ENCODE peak calls at places on chromosomes 3 and 15, in six cellular contexts. One of them, this sample, is unnamed.

GRCh38 chr3:153055779-153056178 is 106.2 kb upstream of the RAP2B start:
- DNase-seq in HCT116: no peak
- DNase-seq in fibroblast of the aortic adventitia: no peak
- DNase-seq in CD8-positive, alpha-beta T cell: no peak
- DNase-seq in body of pancreas: no peak
- DNase-seq in neural progenitor cell: no peak
- DNase-seq in this sample: no peak

GRCh38 chr3:82087958-82088357 is 326.5 kb upstream of the GBE1 start:
- DNase-seq in fibroblast of the aortic adventitia: peak; percentile 82
- DNase-seq in HCT116: no peak
- DNase-seq in body of pancreas: no peak
- DNase-seq in CD8-positive, alpha-beta T cell: no peak
- DNase-seq in neural progenitor cell: no peak
- DNase-seq in this sample: no peak

GRCh38 chr15:62456011-62456920 is 291.2 kb upstream of the C2CD4B start:
- DNase-seq in HCT116: no peak
- DNase-seq in fibroblast of the aortic adventitia: no peak
- DNase-seq in CD8-positive, alpha-beta T cell: no peak
- DNase-seq in body of pancreas: no peak
- DNase-seq in neural progenitor cell: no peak
- DNase-seq in this sample: no peak

GRCh38 chr15:64775551-64776401 is at the start of gene RBPMS2:
- DNase-seq in neural progenitor cell: peak; percentile 73
- DNase-seq in body of pancreas: peak; percentile 25
- DNase-seq in CD8-positive, alpha-beta T cell: no peak
- DNase-seq in HCT116: no peak
- DNase-seq in fibroblast of the aortic adventitia: no peak
- DNase-seq in this sample: peak; percentile 95

GRCh38 chr3:32591960-32592462 is 21.4 kb upstream of the DYNC1LI1 start:
- DNase-seq in body of pancreas: no peak
- DNase-seq in HCT116: no peak
- DNase-seq in neural progenitor cell: peak; percentile 44
- DNase-seq in CD8-positive, alpha-beta T cell: no peak
- DNase-seq in fibroblast of the aortic adventitia: no peak
- DNase-seq in this sample: no peak

GRCh38 chr3:72892870-72893269 is 5.0 kb downstream of the GXYLT2 start:
- DNase-seq in CD8-positive, alpha-beta T cell: no peak
- DNase-seq in neural progenitor cell: peak; percentile 58
- DNase-seq in HCT116: no peak
- DNase-seq in fibroblast of the aortic adventitia: peak; percentile 18
- DNase-seq in body of pancreas: no peak
- DNase-seq in this sample: peak; percentile 86

GRCh38 chr15:60219841-60220240 is 177.9 kb downstream of the ANXA2 start:
- DNase-seq in HCT116: no peak
- DNase-seq in body of pancreas: no peak
- DNase-seq in CD8-positive, alpha-beta T cell: no peak
- DNase-seq in fibroblast of the aortic adventitia: no peak
- DNase-seq in neural progenitor cell: no peak
- DNase-seq in this sample: no peak

GRCh38 chr15:81434882-81435281 is 60.9 kb upstream of the TMC3 start:
- DNase-seq in body of pancreas: no peak
- DNase-seq in neural progenitor cell: no peak
- DNase-seq in HCT116: no peak
- DNase-seq in fibroblast of the aortic adventitia: no peak
- DNase-seq in CD8-positive, alpha-beta T cell: no peak
- DNase-seq in this sample: no peak

GRCh38 chr3:52175416-52176187 is 21.4 kb upstream of the POC1A start:
- DNase-seq in neural progenitor cell: no peak
- DNase-seq in body of pancreas: no peak
- DNase-seq in fibroblast of the aortic adventitia: no peak
- DNase-seq in CD8-positive, alpha-beta T cell: no peak
- DNase-seq in HCT116: no peak
- DNase-seq in this sample: no peak

GRCh38 chr3:98002717-98003116 is 30.5 kb upstream of the RIOX2 start:
- DNase-seq in fibroblast of the aortic adventitia: no peak
- DNase-seq in neural progenitor cell: no peak
- DNase-seq in CD8-positive, alpha-beta T cell: no peak
- DNase-seq in body of pancreas: no peak
- DNase-seq in HCT116: no peak
- DNase-seq in this sample: no peak

GRCh38 chr15:61131598-61131954 is 97.5 kb downstream of the RORA start:
- DNase-seq in HCT116: no peak
- DNase-seq in neural progenitor cell: no peak
- DNase-seq in body of pancreas: no peak
- DNase-seq in CD8-positive, alpha-beta T cell: no peak
- DNase-seq in fibroblast of the aortic adventitia: no peak
- DNase-seq in this sample: no peak

GRCh38 chr3:70400194-70400593 is 87.8 kb upstream of the MDFIC2 start:
- DNase-seq in fibroblast of the aortic adventitia: no peak
- DNase-seq in neural progenitor cell: no peak
- DNase-seq in body of pancreas: no peak
- DNase-seq in CD8-positive, alpha-beta T cell: no peak
- DNase-seq in HCT116: no peak
- DNase-seq in this sample: no peak

GRCh38 chr15:76492538-76492937 is 156.0 kb downstream of the ISL2 start:
- DNase-seq in neural progenitor cell: no peak
- DNase-seq in fibroblast of the aortic adventitia: no peak
- DNase-seq in CD8-positive, alpha-beta T cell: no peak
- DNase-seq in HCT116: no peak
- DNase-seq in body of pancreas: no peak
- DNase-seq in this sample: no peak

GRCh38 chr3:128576290-128576689 is 74.3 kb downstream of the RPN1 start:
- DNase-seq in body of pancreas: no peak
- DNase-seq in fibroblast of the aortic adventitia: no peak
- DNase-seq in neural progenitor cell: no peak
- DNase-seq in CD8-positive, alpha-beta T cell: no peak
- DNase-seq in HCT116: no peak
- DNase-seq in this sample: no peak

GRCh38 chr15:76073554-76073953 is 13.8 kb downstream of the TMEM266 start:
- DNase-seq in body of pancreas: no peak
- DNase-seq in CD8-positive, alpha-beta T cell: no peak
- DNase-seq in neural progenitor cell: no peak
- DNase-seq in fibroblast of the aortic adventitia: no peak
- DNase-seq in HCT116: no peak
- DNase-seq in this sample: no peak

GRCh38 chr3:139794469-139795265 is 116.9 kb upstream of the NMNAT3 start:
- DNase-seq in HCT116: no peak
- DNase-seq in body of pancreas: no peak
- DNase-seq in neural progenitor cell: no peak
- DNase-seq in CD8-positive, alpha-beta T cell: no peak
- DNase-seq in fibroblast of the aortic adventitia: no peak
- DNase-seq in this sample: no peak

GRCh38 chr3:31412832-31413231 is 119.9 kb upstream of the STT3B start:
- DNase-seq in neural progenitor cell: no peak
- DNase-seq in HCT116: no peak
- DNase-seq in fibroblast of the aortic adventitia: no peak
- DNase-seq in CD8-positive, alpha-beta T cell: no peak
- DNase-seq in body of pancreas: no peak
- DNase-seq in this sample: no peak

GRCh38 chr15:56598991-56599390 is 134.1 kb upstream of the MNS1 start:
- DNase-seq in body of pancreas: no peak
- DNase-seq in neural progenitor cell: no peak
- DNase-seq in fibroblast of the aortic adventitia: peak; percentile 45
- DNase-seq in HCT116: no peak
- DNase-seq in CD8-positive, alpha-beta T cell: no peak
- DNase-seq in this sample: no peak

GRCh38 chr3:185312006-185312405 is 50.9 kb upstream of the MAP3K13 start:
- DNase-seq in HCT116: no peak
- DNase-seq in neural progenitor cell: no peak
- DNase-seq in fibroblast of the aortic adventitia: no peak
- DNase-seq in CD8-positive, alpha-beta T cell: no peak
- DNase-seq in body of pancreas: peak; percentile 21
- DNase-seq in this sample: no peak

GRCh38 chr3:142875583-142876207 is 13.2 kb downstream of the PCOLCE2 start:
- DNase-seq in HCT116: no peak
- DNase-seq in fibroblast of the aortic adventitia: no peak
- DNase-seq in neural progenitor cell: no peak
- DNase-seq in CD8-positive, alpha-beta T cell: no peak
- DNase-seq in body of pancreas: no peak
- DNase-seq in this sample: no peak

GRCh38 chr3:142873569-142873968 is 15.3 kb downstream of the PCOLCE2 start:
- DNase-seq in CD8-positive, alpha-beta T cell: no peak
- DNase-seq in neural progenitor cell: no peak
- DNase-seq in fibroblast of the aortic adventitia: no peak
- DNase-seq in body of pancreas: no peak
- DNase-seq in HCT116: no peak
- DNase-seq in this sample: no peak

GRCh38 chr3:142878901-142879300 is 10.0 kb downstream of the PCOLCE2 start:
- DNase-seq in neural progenitor cell: no peak
- DNase-seq in fibroblast of the aortic adventitia: no peak
- DNase-seq in CD8-positive, alpha-beta T cell: no peak
- DNase-seq in body of pancreas: no peak
- DNase-seq in HCT116: no peak
- DNase-seq in this sample: no peak

GRCh38 chr3:142875099-142875498 is 13.8 kb downstream of the PCOLCE2 start:
- DNase-seq in body of pancreas: no peak
- DNase-seq in CD8-positive, alpha-beta T cell: no peak
- DNase-seq in fibroblast of the aortic adventitia: no peak
- DNase-seq in neural progenitor cell: no peak
- DNase-seq in HCT116: no peak
- DNase-seq in this sample: no peak

GRCh38 chr3:142876417-142876816 is 12.5 kb downstream of the PCOLCE2 start:
- DNase-seq in CD8-positive, alpha-beta T cell: no peak
- DNase-seq in fibroblast of the aortic adventitia: no peak
- DNase-seq in neural progenitor cell: no peak
- DNase-seq in body of pancreas: no peak
- DNase-seq in HCT116: no peak
- DNase-seq in this sample: no peak
- H3K4me3 ChIP-seq in CD8-positive, alpha-beta T cell: no peak overlapping the region
- H3K4me3 ChIP-seq in fibroblast of the aortic adventitia: no peak overlapping the region
- H3K4me3 ChIP-seq in neural progenitor cell: no peak overlapping the region
- H3K4me3 ChIP-seq in body of pancreas: no peak overlapping the region
- H3K4me3 ChIP-seq in HCT116: no peak overlapping the region
- H3K4me3 ChIP-seq in this sample: no peak overlapping the region

DNA sequence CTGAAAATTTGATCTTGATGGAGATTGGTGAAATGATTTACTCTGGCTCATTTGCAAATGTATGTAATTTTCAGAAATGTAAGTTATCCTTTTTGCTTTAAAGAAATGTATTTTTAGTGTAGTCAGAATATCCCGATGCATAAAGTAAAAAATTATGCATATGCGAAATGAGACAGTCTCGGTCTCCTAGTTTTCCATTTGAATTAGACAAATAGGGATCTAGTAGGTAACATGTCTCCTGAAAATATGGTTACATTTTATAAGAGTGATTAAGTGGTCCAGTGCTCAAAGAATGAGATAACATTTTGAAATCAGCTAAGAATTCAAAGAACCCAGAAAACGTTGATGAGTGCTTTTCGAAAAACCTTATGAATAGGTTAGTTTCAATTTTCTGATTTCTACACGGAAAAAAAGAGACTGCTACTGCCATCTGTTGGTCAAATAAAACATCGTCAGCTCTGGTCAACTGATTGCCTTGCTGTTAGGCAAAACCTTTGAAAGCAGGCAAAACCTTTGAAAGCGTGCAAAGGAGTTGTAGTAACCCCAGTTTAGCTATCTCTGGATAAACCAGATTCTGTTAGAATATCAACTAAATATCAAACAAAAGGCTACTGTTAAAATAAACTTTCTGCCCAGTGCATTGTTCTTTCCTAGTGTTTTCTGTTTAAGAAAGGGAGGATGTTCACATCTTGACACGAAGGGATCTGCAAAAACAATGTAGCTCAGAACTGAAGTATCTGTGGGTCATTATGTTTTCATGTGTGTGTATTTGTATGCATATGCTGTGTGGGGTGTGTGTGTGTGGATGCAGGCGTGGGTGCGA is 59.3 kb upstream of the CHMP2B start:
- DNase-seq in HCT116: peak; percentile 46
- DNase-seq in neural progenitor cell: peak; percentile 60
- DNase-seq in fibroblast of the aortic adventitia: peak; percentile 77
- DNase-seq in CD8-positive, alpha-beta T cell: no peak
- DNase-seq in body of pancreas: peak; percentile 43
- DNase-seq in this sample: peak; percentile 1
- H3K4me3 ChIP-seq in HCT116: peak overlapping the region; percentile 38
- H3K4me3 ChIP-seq in neural progenitor cell: no peak overlapping the region
- H3K4me3 ChIP-seq in fibroblast of the aortic adventitia: peak overlapping the region; percentile 59
- H3K4me3 ChIP-seq in CD8-positive, alpha-beta T cell: no peak overlapping the region
- H3K4me3 ChIP-seq in body of pancreas: no peak overlapping the region
- H3K4me3 ChIP-seq in this sample: no peak overlapping the region

GRCh38 chr3:99635348-99635747 is 3.0 kb upstream of the COL8A1 start:
- DNase-seq in body of pancreas: no peak
- DNase-seq in CD8-positive, alpha-beta T cell: no peak
- DNase-seq in HCT116: no peak
- DNase-seq in fibroblast of the aortic adventitia: no peak
- DNase-seq in neural progenitor cell: no peak
- DNase-seq in this sample: no peak

GRCh38 chr3:99637381-99638111 is 848 bp upstream of the COL8A1 start:
- DNase-seq in neural progenitor cell: peak; percentile 59
- DNase-seq in CD8-positive, alpha-beta T cell: no peak
- DNase-seq in body of pancreas: no peak
- DNase-seq in HCT116: no peak
- DNase-seq in fibroblast of the aortic adventitia: peak; percentile 72
- DNase-seq in this sample: peak; percentile 30

GRCh38 chr3:99634881-99635280 is 3.5 kb upstream of the COL8A1 start:
- DNase-seq in neural progenitor cell: no peak
- DNase-seq in HCT116: no peak
- DNase-seq in fibroblast of the aortic adventitia: no peak
- DNase-seq in body of pancreas: no peak
- DNase-seq in CD8-positive, alpha-beta T cell: no peak
- DNase-seq in this sample: no peak

GRCh38 chr3:99638244-99638948 is at the start of gene COL8A1:
- DNase-seq in HCT116: no peak
- DNase-seq in body of pancreas: peak; percentile 20
- DNase-seq in neural progenitor cell: peak; percentile 57
- DNase-seq in fibroblast of the aortic adventitia: peak; percentile 56
- DNase-seq in CD8-positive, alpha-beta T cell: no peak
- DNase-seq in this sample: peak; percentile 66

DNA sequence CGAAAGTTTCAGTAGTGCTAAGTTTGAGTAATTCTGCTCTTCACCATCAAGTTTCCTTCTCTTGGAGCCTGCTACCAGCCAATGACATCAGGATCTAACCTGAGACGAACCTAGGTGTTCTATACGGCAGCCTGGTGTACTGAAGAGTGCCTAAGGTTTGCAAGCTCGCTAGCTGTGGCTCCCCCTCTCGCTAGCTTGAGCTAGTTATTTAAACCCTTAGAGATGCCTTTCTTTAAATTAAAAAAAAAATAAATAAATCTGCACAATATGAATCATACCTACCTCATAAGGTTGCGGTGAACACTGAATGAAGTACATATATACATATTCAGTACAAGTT is 1.4 kb upstream of the COL8A1 start:
- DNase-seq in neural progenitor cell: peak; percentile 33
- DNase-seq in fibroblast of the aortic adventitia: no peak
- DNase-seq in body of pancreas: no peak
- DNase-seq in CD8-positive, alpha-beta T cell: no peak
- DNase-seq in HCT116: no peak
- DNase-seq in this sample: peak; percentile 35
- H3K4me3 ChIP-seq in neural progenitor cell: peak overlapping the region; percentile 50
- H3K4me3 ChIP-seq in fibroblast of the aortic adventitia: peak overlapping the region; percentile 79
- H3K4me3 ChIP-seq in body of pancreas: no peak overlapping the region
- H3K4me3 ChIP-seq in CD8-positive, alpha-beta T cell: no peak overlapping the region
- H3K4me3 ChIP-seq in HCT116: no peak overlapping the region
- H3K4me3 ChIP-seq in this sample: peak overlapping the region; percentile 60

DNA sequence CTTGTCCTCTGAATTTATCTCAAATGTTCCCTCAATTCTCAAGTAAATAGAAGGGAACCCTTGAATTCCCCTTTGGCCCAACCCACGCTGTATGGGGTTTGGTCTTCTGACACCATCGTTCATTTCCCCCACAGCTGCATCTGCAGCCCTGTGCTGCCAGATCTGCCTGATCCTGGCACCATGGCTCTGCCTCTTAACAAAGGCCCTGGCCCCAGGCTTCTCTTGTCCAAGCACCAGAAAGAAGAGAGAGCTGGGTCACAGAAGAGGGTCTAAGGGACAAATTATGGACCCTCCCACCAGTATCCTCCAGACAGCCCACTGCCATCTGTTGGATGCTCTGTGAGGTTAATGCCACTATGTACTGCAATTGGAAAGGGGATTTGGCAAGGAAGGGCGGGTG is 1.8 kb downstream of the MAP1A start:
- DNase-seq in CD8-positive, alpha-beta T cell: no peak
- DNase-seq in HCT116: no peak
- DNase-seq in body of pancreas: no peak
- DNase-seq in neural progenitor cell: no peak
- DNase-seq in fibroblast of the aortic adventitia: no peak
- DNase-seq in this sample: peak; percentile 10
- H3K4me3 ChIP-seq in CD8-positive, alpha-beta T cell: no peak overlapping the region
- H3K4me3 ChIP-seq in HCT116: no peak overlapping the region
- H3K4me3 ChIP-seq in body of pancreas: no peak overlapping the region
- H3K4me3 ChIP-seq in neural progenitor cell: peak overlapping the region; percentile 52
- H3K4me3 ChIP-seq in fibroblast of the aortic adventitia: peak overlapping the region; percentile 73
- H3K4me3 ChIP-seq in this sample: no peak overlapping the region